ENCODE peak calls at places on chromosome 1, in ten cellular contexts. N is thoracic aorta, P is ACHN, O is body of pancreas, B is T-helper 2 cell, Z is heart left ventricle, E is hepatocyte, W is NCI-H460, J is T-helper 1 cell, F is iPS DF 19.7. L is an unnamed sample.

GRCh38 chr1:116878804-116879477 is 30.8 kb upstream of the PTGFRN start:
- DNase-seq in E (peak; percentile 42), F (peak; percentile 57), O (peak; percentile 24), J (no peak), Z (peak; percentile 45), W (no peak), P (no peak), N (no peak), B (no peak), L (peak; percentile 40)

GRCh38 chr1:2229921-2230700 is 2.0 kb downstream of the SKI start:
- DNase-seq in F (no peak), E (peak; percentile 49), N (no peak), O (no peak), Z (no peak), W (no peak), P (no peak), B (no peak), J (no peak), L (peak; percentile 54)

GRCh38 chr1:232127190-232127589 is 500.6 kb downstream of the DISC1 start:
- DNase-seq in W (peak; percentile 60), J (peak; percentile 48), P (peak; percentile 75), B (no peak), N (no peak), F (no peak), Z (no peak), E (peak; percentile 20), O (no peak), L (peak; percentile 89)

GRCh38 chr1:155011437-155011907 is 8.9 kb downstream of the ZBTB7B start:
- DNase-seq in J (no peak), P (no peak), O (no peak), E (no peak), N (no peak), W (no peak), Z (peak; percentile 15), B (no peak), F (no peak), L (no peak)

GRCh38 chr1:21539933-21540332 is 30.7 kb downstream of the ALPL start:
- DNase-seq in W (no peak), N (no peak), O (peak; percentile 18), P (no peak), E (no peak), F (no peak), Z (peak; percentile 84), J (no peak), B (no peak), L (no peak)

GRCh38 chr1:115828101-115829022 is 12.6 kb downstream of the NHLH2 start:
- DNase-seq in E (peak; percentile 59), N (no peak), O (peak; percentile 20), B (no peak), F (no peak), W (no peak), J (no peak), Z (peak; percentile 27), P (no peak), L (peak; percentile 49)

GRCh38 chr1:212749924-212750535 is 41.5 kb downstream of the NSL1 start:
- DNase-seq in E (peak; percentile 73), P (peak; percentile 82), F (no peak), O (no peak), Z (no peak), J (peak; percentile 34), B (no peak), N (no peak), W (peak; percentile 78), L (peak; percentile 58)

GRCh38 chr1:86119214-86119764 is 37.3 kb downstream of the COL24A1 start:
- DNase-seq in E (no peak), F (no peak), Z (no peak), W (no peak), O (no peak), J (no peak), B (no peak), P (no peak), N (no peak), L (peak; percentile 7)

GRCh38 chr1:162008799-162009198 is 14.9 kb downstream of the OLFML2B start:
- DNase-seq in O (no peak), J (no peak), F (no peak), N (no peak), Z (no peak), P (no peak), E (no peak), B (no peak), W (no peak), L (no peak)

GRCh38 chr1:77421504-77422233 is 139.8 kb downstream of the AK5 start:
- DNase-seq in P (no peak), Z (no peak), F (no peak), E (no peak), J (peak; percentile 13), O (no peak), B (no peak), W (no peak), N (no peak), L (no peak)

GRCh38 chr1:206415913-206416312 is 54.4 kb upstream of the IKBKE start:
- DNase-seq in B (no peak), N (no peak), J (no peak), W (no peak), O (no peak), Z (no peak), P (no peak), F (no peak), E (no peak), L (no peak)

GRCh38 chr1:70627910-70628309 is 216.8 kb downstream of the CTH start:
- DNase-seq in N (no peak), J (no peak), P (no peak), B (no peak), W (no peak), O (no peak), F (no peak), E (peak; percentile 13), Z (no peak), L (no peak)

GRCh38 chr1:160094806-160095205 is 3.6 kb downstream of the IGSF8 start:
- DNase-seq in J (no peak), Z (no peak), F (no peak), P (no peak), W (no peak), E (no peak), N (no peak), B (no peak), O (no peak), L (no peak)

GRCh38 chr1:246791303-246791918 is 67.2 kb downstream of the SCCPDH start:
- DNase-seq in O (no peak), Z (no peak), B (no peak), E (no peak), N (no peak), J (no peak), P (no peak), F (no peak), W (no peak), L (no peak)